ENCODE peak calls at places on chromosomes 13 and 19, in eight cellular contexts. One of them, this sample, is unnamed.

GRCh38 chr19:44499559-44499958 is 763 bp downstream of the ZNF180 start:
- DNase-seq in uterus: no peak
- DNase-seq in fibroblast of lung: no peak
- DNase-seq in endodermal cell: no peak
- DNase-seq in retinal pigment epithelial cell: no peak
- DNase-seq in foreskin fibroblast: no peak
- DNase-seq in heart right ventricle: no peak
- DNase-seq in right atrium auricular region: no peak
- DNase-seq in this sample: no peak

GRCh38 chr13:26518433-26519084 is 38.9 kb upstream of the WASF3 start:
- DNase-seq in uterus: no peak
- DNase-seq in fibroblast of lung: no peak
- DNase-seq in endodermal cell: peak; percentile 57
- DNase-seq in retinal pigment epithelial cell: no peak
- DNase-seq in foreskin fibroblast: no peak
- DNase-seq in heart right ventricle: no peak
- DNase-seq in right atrium auricular region: peak; percentile 11
- DNase-seq in this sample: peak; percentile 51

GRCh38 chr13:99289674-99290337 is 17.4 kb downstream of the GPR183 start:
- DNase-seq in uterus: no peak
- DNase-seq in fibroblast of lung: no peak
- DNase-seq in endodermal cell: no peak
- DNase-seq in retinal pigment epithelial cell: no peak
- DNase-seq in foreskin fibroblast: no peak
- DNase-seq in heart right ventricle: no peak
- DNase-seq in right atrium auricular region: no peak
- DNase-seq in this sample: no peak

GRCh38 chr19:5292843-5293606 is 47.6 kb downstream of the PTPRS start:
- DNase-seq in uterus: peak; percentile 70
- DNase-seq in fibroblast of lung: peak; percentile 69
- DNase-seq in endodermal cell: peak; percentile 93
- DNase-seq in retinal pigment epithelial cell: no peak
- DNase-seq in foreskin fibroblast: peak; percentile 72
- DNase-seq in heart right ventricle: peak; percentile 50
- DNase-seq in right atrium auricular region: peak; percentile 70
- DNase-seq in this sample: peak; percentile 100

GRCh38 chr19:58305932-58306323 is 751 bp downstream of the ERVK3-1 start:
- DNase-seq in uterus: no peak
- DNase-seq in fibroblast of lung: no peak
- DNase-seq in endodermal cell: no peak
- DNase-seq in retinal pigment epithelial cell: no peak
- DNase-seq in foreskin fibroblast: no peak
- DNase-seq in heart right ventricle: no peak
- DNase-seq in right atrium auricular region: no peak
- DNase-seq in this sample: no peak

GRCh38 chr19:5567360-5567970 is at the start of gene TINCR:
- DNase-seq in uterus: no peak
- DNase-seq in fibroblast of lung: no peak
- DNase-seq in endodermal cell: peak; percentile 88
- DNase-seq in retinal pigment epithelial cell: no peak
- DNase-seq in foreskin fibroblast: no peak
- DNase-seq in heart right ventricle: no peak
- DNase-seq in right atrium auricular region: no peak
- DNase-seq in this sample: peak; percentile 91

GRCh38 chr13:86135856-86136255 is 336.6 kb upstream of the SLITRK6 start:
- DNase-seq in uterus: no peak
- DNase-seq in fibroblast of lung: no peak
- DNase-seq in endodermal cell: no peak
- DNase-seq in retinal pigment epithelial cell: no peak
- DNase-seq in foreskin fibroblast: no peak
- DNase-seq in heart right ventricle: no peak
- DNase-seq in right atrium auricular region: no peak
- DNase-seq in this sample: no peak

GRCh38 chr19:2036424-2036823 is 14.6 kb downstream of the MKNK2 start:
- DNase-seq in uterus: no peak
- DNase-seq in fibroblast of lung: no peak
- DNase-seq in endodermal cell: no peak
- DNase-seq in retinal pigment epithelial cell: no peak
- DNase-seq in foreskin fibroblast: no peak
- DNase-seq in heart right ventricle: no peak
- DNase-seq in right atrium auricular region: no peak
- DNase-seq in this sample: no peak

GRCh38 chr19:58021541-58022282 is 12.1 kb upstream of the ZSCAN1 start:
- DNase-seq in uterus: peak; percentile 78
- DNase-seq in fibroblast of lung: peak; percentile 25
- DNase-seq in endodermal cell: peak; percentile 85
- DNase-seq in retinal pigment epithelial cell: no peak
- DNase-seq in foreskin fibroblast: peak; percentile 34
- DNase-seq in heart right ventricle: peak; percentile 81
- DNase-seq in right atrium auricular region: peak; percentile 68
- DNase-seq in this sample: peak; percentile 86

GRCh38 chr13:54301085-54301484 is 1272.5 kb downstream of the OLFM4 start:
- DNase-seq in uterus: no peak
- DNase-seq in fibroblast of lung: no peak
- DNase-seq in endodermal cell: no peak
- DNase-seq in retinal pigment epithelial cell: no peak
- DNase-seq in foreskin fibroblast: no peak
- DNase-seq in heart right ventricle: no peak
- DNase-seq in right atrium auricular region: no peak
- DNase-seq in this sample: no peak

GRCh38 chr19:14814982-14815381 is 20.0 kb downstream of the OR7A5 start:
- DNase-seq in uterus: no peak
- DNase-seq in fibroblast of lung: no peak
- DNase-seq in endodermal cell: no peak
- DNase-seq in retinal pigment epithelial cell: no peak
- DNase-seq in foreskin fibroblast: no peak
- DNase-seq in heart right ventricle: no peak
- DNase-seq in right atrium auricular region: no peak
- DNase-seq in this sample: no peak

GRCh38 chr13:43240278-43240677 is 216.9 kb downstream of the DNAJC15 start:
- DNase-seq in uterus: no peak
- DNase-seq in fibroblast of lung: no peak
- DNase-seq in endodermal cell: no peak
- DNase-seq in retinal pigment epithelial cell: no peak
- DNase-seq in foreskin fibroblast: no peak
- DNase-seq in heart right ventricle: no peak
- DNase-seq in right atrium auricular region: no peak
- DNase-seq in this sample: no peak

GRCh38 chr19:10227215-10227971 is 3.7 kb downstream of the S1PR2 start:
- DNase-seq in uterus: peak; percentile 46
- DNase-seq in fibroblast of lung: no peak
- DNase-seq in endodermal cell: peak; percentile 72
- DNase-seq in retinal pigment epithelial cell: no peak
- DNase-seq in foreskin fibroblast: peak; percentile 32
- DNase-seq in heart right ventricle: no peak
- DNase-seq in right atrium auricular region: peak; percentile 73
- DNase-seq in this sample: peak; percentile 84

GRCh38 chr19:40433391-40434216 is 7.8 kb upstream of the SERTAD1 start:
- DNase-seq in uterus: peak; percentile 90
- DNase-seq in fibroblast of lung: peak; percentile 91
- DNase-seq in endodermal cell: peak; percentile 93
- DNase-seq in retinal pigment epithelial cell: no peak
- DNase-seq in foreskin fibroblast: peak; percentile 93
- DNase-seq in heart right ventricle: peak; percentile 91
- DNase-seq in right atrium auricular region: peak; percentile 90
- DNase-seq in this sample: peak; percentile 97

GRCh38 chr19:32351807-32352630 is 6.6 kb downstream of the ZNF507 start:
- DNase-seq in uterus: no peak
- DNase-seq in fibroblast of lung: peak; percentile 70
- DNase-seq in endodermal cell: no peak
- DNase-seq in retinal pigment epithelial cell: no peak
- DNase-seq in foreskin fibroblast: no peak
- DNase-seq in heart right ventricle: no peak
- DNase-seq in right atrium auricular region: no peak
- DNase-seq in this sample: no peak

GRCh38 chr19:5967994-5968430 is 9.9 kb downstream of the RANBP3 start:
- DNase-seq in uterus: peak; percentile 64
- DNase-seq in fibroblast of lung: peak; percentile 73
- DNase-seq in endodermal cell: peak; percentile 87
- DNase-seq in retinal pigment epithelial cell: no peak
- DNase-seq in foreskin fibroblast: peak; percentile 74
- DNase-seq in heart right ventricle: peak; percentile 74
- DNase-seq in right atrium auricular region: no peak
- DNase-seq in this sample: peak; percentile 88

DNA sequence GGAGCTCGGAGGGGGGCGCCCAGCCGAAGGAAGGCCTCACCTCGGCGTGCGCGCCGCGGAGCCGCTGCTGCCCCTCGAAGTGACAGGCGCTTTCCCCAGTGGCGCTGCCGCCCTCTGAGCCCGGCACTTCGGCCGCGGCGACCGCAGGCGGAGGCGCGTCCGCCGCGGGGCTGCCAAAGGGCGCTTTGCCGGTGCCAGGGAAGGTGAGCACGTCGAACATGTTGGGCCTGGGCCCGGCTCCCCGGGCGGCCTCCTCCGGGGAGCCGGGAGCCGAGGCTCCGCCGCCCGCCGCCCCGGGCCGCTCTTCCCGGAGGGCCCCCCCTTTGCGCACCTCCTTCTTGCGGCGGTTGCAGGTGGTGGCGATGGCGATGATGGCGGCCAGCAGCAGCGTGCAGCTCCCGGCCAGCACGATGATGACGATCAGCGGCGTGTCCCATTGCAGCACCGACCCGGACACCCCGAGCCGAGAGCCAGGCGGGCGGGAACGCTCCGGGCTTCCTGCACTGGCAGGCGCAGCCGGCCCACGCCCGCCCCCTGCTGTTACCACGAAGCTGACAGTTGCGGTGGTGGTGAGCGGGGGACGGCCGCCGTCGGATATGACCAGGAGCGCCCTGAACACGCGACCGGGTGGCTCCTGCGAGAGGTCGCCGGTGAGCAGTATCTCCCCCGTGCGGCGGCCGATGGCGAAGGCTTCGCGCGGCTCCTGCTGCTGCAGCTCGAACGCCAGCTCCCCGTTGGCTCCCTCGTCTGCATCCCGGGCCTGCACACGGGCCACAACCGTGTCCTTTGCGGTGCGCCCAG is 2.5 kb downstream of the PCDH8 start:
- DNase-seq in uterus: no peak
- DNase-seq in fibroblast of lung: peak; percentile 3
- DNase-seq in endodermal cell: peak; percentile 93
- DNase-seq in retinal pigment epithelial cell: no peak
- DNase-seq in foreskin fibroblast: peak; percentile 4
- DNase-seq in heart right ventricle: no peak
- DNase-seq in right atrium auricular region: no peak
- DNase-seq in this sample: peak; percentile 90
- H3K4me3 ChIP-seq in uterus: no peak overlapping the region
- H3K4me3 ChIP-seq in fibroblast of lung: no peak overlapping the region
- H3K4me3 ChIP-seq in endodermal cell: no peak overlapping the region
- H3K4me3 ChIP-seq in retinal pigment epithelial cell: no peak overlapping the region
- H3K4me3 ChIP-seq in foreskin fibroblast: no peak overlapping the region
- H3K4me3 ChIP-seq in heart right ventricle: no peak overlapping the region
- H3K4me3 ChIP-seq in right atrium auricular region: peak overlapping the region; percentile 22
- H3K4me3 ChIP-seq in this sample: peak overlapping the region; percentile 29

GRCh38 chr19:45816236-45817009 is 1.3 kb upstream of the RSPH6A start:
- DNase-seq in uterus: no peak
- DNase-seq in fibroblast of lung: no peak
- DNase-seq in endodermal cell: peak; percentile 71
- DNase-seq in retinal pigment epithelial cell: no peak
- DNase-seq in foreskin fibroblast: no peak
- DNase-seq in heart right ventricle: no peak
- DNase-seq in right atrium auricular region: no peak
- DNase-seq in this sample: peak; percentile 80

GRCh38 chr19:45817725-45818301 is 2.7 kb upstream of the RSPH6A start:
- DNase-seq in uterus: no peak
- DNase-seq in fibroblast of lung: no peak
- DNase-seq in endodermal cell: peak; percentile 81
- DNase-seq in retinal pigment epithelial cell: no peak
- DNase-seq in foreskin fibroblast: no peak
- DNase-seq in heart right ventricle: no peak
- DNase-seq in right atrium auricular region: no peak
- DNase-seq in this sample: peak; percentile 87

GRCh38 chr19:45814851-45815481 is at the start of gene RSPH6A:
- DNase-seq in uterus: no peak
- DNase-seq in fibroblast of lung: no peak
- DNase-seq in endodermal cell: peak; percentile 82
- DNase-seq in retinal pigment epithelial cell: no peak
- DNase-seq in foreskin fibroblast: no peak
- DNase-seq in heart right ventricle: no peak
- DNase-seq in right atrium auricular region: no peak
- DNase-seq in this sample: peak; percentile 85

GRCh38 chr19:45815501-45816216 is 551 bp upstream of the RSPH6A start:
- DNase-seq in uterus: no peak
- DNase-seq in fibroblast of lung: peak; percentile 10
- DNase-seq in endodermal cell: peak; percentile 95
- DNase-seq in retinal pigment epithelial cell: no peak
- DNase-seq in foreskin fibroblast: no peak
- DNase-seq in heart right ventricle: peak; percentile 36
- DNase-seq in right atrium auricular region: no peak
- DNase-seq in this sample: peak; percentile 97

DNA sequence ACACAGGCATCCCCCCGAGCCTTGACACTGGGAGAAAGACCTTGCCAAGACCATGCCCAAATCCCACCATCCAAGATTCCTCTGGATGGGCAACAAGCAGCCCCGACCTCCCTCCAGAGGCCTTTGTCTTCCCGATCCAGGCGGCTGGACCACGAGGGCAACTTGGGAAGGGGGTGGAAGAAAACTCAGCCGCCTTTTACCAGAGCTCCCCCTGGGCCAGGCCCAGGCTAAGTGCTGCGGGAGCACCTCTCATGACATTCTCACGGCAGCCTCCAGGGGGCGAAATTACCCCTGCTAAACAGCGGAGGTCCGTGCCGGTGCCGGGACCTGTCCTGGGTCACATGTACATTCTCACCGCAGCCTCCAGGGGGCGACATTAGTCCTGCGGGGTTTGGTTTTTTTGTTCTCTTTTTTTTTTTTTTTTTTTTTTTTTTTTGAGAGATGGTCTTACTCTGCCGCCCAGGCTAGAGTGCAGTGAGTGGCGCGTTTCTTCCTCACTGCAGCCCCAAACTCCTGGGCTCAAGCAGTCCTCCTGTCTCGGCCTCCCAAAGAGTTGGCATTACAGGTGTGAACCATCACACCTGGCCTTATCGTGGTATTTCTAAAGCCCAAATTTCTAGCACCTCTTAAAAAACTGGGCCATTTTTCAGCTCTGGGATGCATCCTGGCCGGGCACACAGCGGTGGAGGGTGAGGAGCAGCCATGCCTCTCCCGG is 2.1 kb upstream of the RSPH6A start:
- DNase-seq in uterus: peak; percentile 93
- DNase-seq in fibroblast of lung: peak; percentile 83
- DNase-seq in endodermal cell: peak; percentile 100
- DNase-seq in retinal pigment epithelial cell: peak; percentile 58
- DNase-seq in foreskin fibroblast: peak; percentile 83
- DNase-seq in heart right ventricle: peak; percentile 94
- DNase-seq in right atrium auricular region: peak; percentile 94
- DNase-seq in this sample: peak; percentile 98
- H3K4me3 ChIP-seq in uterus: no peak overlapping the region
- H3K4me3 ChIP-seq in fibroblast of lung: no peak overlapping the region
- H3K4me3 ChIP-seq in endodermal cell: peak overlapping the region; percentile 84
- H3K4me3 ChIP-seq in retinal pigment epithelial cell: no peak overlapping the region
- H3K4me3 ChIP-seq in foreskin fibroblast: no peak overlapping the region
- H3K4me3 ChIP-seq in heart right ventricle: no peak overlapping the region
- H3K4me3 ChIP-seq in right atrium auricular region: no peak overlapping the region
- H3K4me3 ChIP-seq in this sample: peak overlapping the region; percentile 78

GRCh38 chr19:3176715-3177501 is 1.7 kb upstream of the S1PR4 start:
- DNase-seq in uterus: no peak
- DNase-seq in fibroblast of lung: peak; percentile 73
- DNase-seq in endodermal cell: no peak
- DNase-seq in retinal pigment epithelial cell: peak; percentile 71
- DNase-seq in foreskin fibroblast: peak; percentile 43
- DNase-seq in heart right ventricle: no peak
- DNase-seq in right atrium auricular region: no peak
- DNase-seq in this sample: peak; percentile 59
- H3K4me3 ChIP-seq in uterus: no peak overlapping the region
- H3K4me3 ChIP-seq in fibroblast of lung: no peak overlapping the region
- H3K4me3 ChIP-seq in endodermal cell: no peak overlapping the region
- H3K4me3 ChIP-seq in retinal pigment epithelial cell: no peak overlapping the region
- H3K4me3 ChIP-seq in foreskin fibroblast: no peak overlapping the region
- H3K4me3 ChIP-seq in heart right ventricle: no peak overlapping the region
- H3K4me3 ChIP-seq in right atrium auricular region: no peak overlapping the region
- H3K4me3 ChIP-seq in this sample: no peak overlapping the region

GRCh38 chr19:4035582-4035981 is 28.0 kb downstream of the PIAS4 start:
- DNase-seq in uterus: no peak
- DNase-seq in fibroblast of lung: peak; percentile 25
- DNase-seq in endodermal cell: no peak
- DNase-seq in retinal pigment epithelial cell: no peak
- DNase-seq in foreskin fibroblast: no peak
- DNase-seq in heart right ventricle: no peak
- DNase-seq in right atrium auricular region: no peak
- DNase-seq in this sample: no peak
- H3K4me3 ChIP-seq in uterus: no peak overlapping the region
- H3K4me3 ChIP-seq in fibroblast of lung: no peak overlapping the region
- H3K4me3 ChIP-seq in endodermal cell: no peak overlapping the region
- H3K4me3 ChIP-seq in retinal pigment epithelial cell: no peak overlapping the region
- H3K4me3 ChIP-seq in foreskin fibroblast: no peak overlapping the region
- H3K4me3 ChIP-seq in heart right ventricle: no peak overlapping the region
- H3K4me3 ChIP-seq in right atrium auricular region: no peak overlapping the region
- H3K4me3 ChIP-seq in this sample: no peak overlapping the region

This sample was measured in H7.